ENCODE peak calls at places on chromosomes 3 and 15, in seven cellular contexts. U is Caki2; Y is Right ventricle myocardium inferior; E is T47D; Q is psoas muscle; C is SIG-M5; M is activated CD4-positive, alpha-beta T cell treated with anti-CD3 and anti-CD28 coated beads, Interleukin-2, amount 10 ng/mL, durations not matched to agents 7 days and 5 days. W is an unnamed sample.
A peak's percentile ranks its signal among the peaks of the same experiment; 100 is the strongest.

GRCh38 chr3:126668450-126669401 is 13.8 kb upstream of the TXNRD3 start:
- DNase-seq in U (no peak), Y (no peak), E (no peak), Q (no peak), C (no peak), M (no peak), W (no peak)

GRCh38 chr3:127964053-127964452 is 49.0 kb downstream of the KBTBD12 start:
- DNase-seq in U (no peak), Y (no peak), E (no peak), Q (no peak), C (no peak), M (no peak), W (no peak)

GRCh38 chr15:62545392-62546227 is 380.5 kb upstream of the C2CD4B start:
- DNase-seq in U (no peak), Y (no peak), E (peak; percentile 84), Q (peak; percentile 74), C (no peak), M (no peak), W (peak; percentile 94)

GRCh38 chr3:113844622-113845222 is 6.1 kb downstream of the GRAMD1C start:
- DNase-seq in U (no peak), Y (no peak), E (peak; percentile 81), Q (no peak), C (no peak), M (no peak), W (peak; percentile 68)

GRCh38 chr15:74196175-74196574 is 6.4 kb downstream of the STRA6 start:
- DNase-seq in U (peak; percentile 98), Y (peak; percentile 80), E (no peak), Q (no peak), C (no peak), M (no peak), W (no peak)

GRCh38 chr3:23959147-23959900 is 14.2 kb downstream of the NR1D2 start:
- DNase-seq in U (peak; percentile 82), Y (no peak), E (peak; percentile 54), Q (no peak), C (no peak), M (no peak), W (no peak)

GRCh38 chr15:28106294-28107110 is 7.4 kb upstream of the OCA2 start:
- DNase-seq in U (no peak), Y (no peak), E (no peak), Q (no peak), C (no peak), M (no peak), W (no peak)

GRCh38 chr3:136882575-136882974 is 20.6 kb downstream of the NCK1 start:
- DNase-seq in U (no peak), Y (no peak), E (peak; percentile 26), Q (no peak), C (no peak), M (no peak), W (no peak)

GRCh38 chr3:11423868-11424267 is 151.7 kb downstream of the ATG7 start:
- DNase-seq in U (no peak), Y (no peak), E (no peak), Q (no peak), C (no peak), M (no peak), W (no peak)

GRCh38 chr3:111246967-111247760 is 175.5 kb downstream of the NECTIN3 start:
- DNase-seq in U (peak; percentile 30), Y (no peak), E (no peak), Q (no peak), C (no peak), M (no peak), W (no peak)